ENCODE peak calls at places on chromosomes 13 and 19, in seven cellular contexts. S is HCT116, E is H1, A is SK-N-SH, P is HepG2, F is K562, K is GM12878. Y is an unnamed sample.
A peak's percentile ranks its signal among the peaks of the same experiment; 100 is the strongest.

GRCh38 chr19:2969104-2969504 is 8.3 kb upstream of the TLE6 start:
- DNase-seq in S (no peak), E (no peak), A (peak; percentile 59), P (no peak), F (peak; percentile 38), K (no peak), Y (no peak)

GRCh38 chr19:7333198-7334118 is 15.3 kb upstream of the ARHGEF18 start:
- DNase-seq in S (no peak), E (no peak), A (no peak), P (no peak), F (no peak), K (peak; percentile 92), Y (no peak)

GRCh38 chr19:1698636-1699035 is 46.2 kb upstream of the TCF3 start:
- DNase-seq in S (no peak), E (no peak), A (no peak), P (no peak), F (no peak), K (no peak), Y (no peak)

GRCh38 chr19:18424890-18425514 is 5.8 kb downstream of the SSBP4 start:
- DNase-seq in S (no peak), E (no peak), A (no peak), P (no peak), F (no peak), K (no peak), Y (no peak)

GRCh38 chr19:10836478-10837325 is 690 bp upstream of the TMED1 start:
- DNase-seq in S (peak; percentile 85), E (no peak), A (no peak), P (no peak), F (peak; percentile 96), K (no peak), Y (no peak)

GRCh38 chr19:55454787-55455243 is 6.6 kb downstream of the ISOC2 start:
- DNase-seq in S (no peak), E (peak; percentile 83), A (peak; percentile 73), P (peak; percentile 34), F (peak; percentile 77), K (no peak), Y (no peak)

GRCh38 chr19:4295972-4296771 is 6.0 kb downstream of the TMIGD2 start:
- DNase-seq in S (no peak), E (no peak), A (peak; percentile 90), P (no peak), F (no peak), K (no peak), Y (no peak)

GRCh38 chr19:45514376-45515051 is 7.2 kb downstream of the VASP start:
- DNase-seq in S (no peak), E (no peak), A (no peak), P (peak; percentile 95), F (no peak), K (no peak), Y (no peak)

GRCh38 chr13:21134475-21134874 is 41.9 kb downstream of the SKA3 start:
- DNase-seq in S (no peak), E (no peak), A (no peak), P (no peak), F (no peak), K (no peak), Y (no peak)

GRCh38 chr13:96068729-96069128 is 15.5 kb upstream of the UGGT2 start:
- DNase-seq in S (no peak), E (no peak), A (no peak), P (no peak), F (no peak), K (no peak), Y (no peak)

GRCh38 chr19:48645652-48646191 is at the start of gene CA11:
- DNase-seq in S (no peak), E (peak; percentile 74), A (no peak), P (no peak), F (no peak), K (no peak), Y (no peak)

GRCh38 chr13:110965038-110965754 is 50.3 kb upstream of the ANKRD10 start:
- DNase-seq in S (peak; percentile 99), E (no peak), A (no peak), P (peak; percentile 68), F (peak; percentile 92), K (peak; percentile 79), Y (peak; percentile 45)

GRCh38 chr19:47157455-47158321 is 27.1 kb downstream of the SAE1 start:
- DNase-seq in S (no peak), E (peak; percentile 67), A (no peak), P (no peak), F (no peak), K (no peak), Y (no peak)

GRCh38 chr13:89363144-89363543 is 1692.0 kb downstream of the SLITRK5 start:
- DNase-seq in S (no peak), E (no peak), A (peak; percentile 14), P (no peak), F (peak; percentile 0), K (no peak), Y (no peak)

GRCh38 chr13:49935171-49936084 is 712 bp downstream of the SPRYD7 start:
- DNase-seq in S (peak; percentile 66), E (no peak), A (no peak), P (peak; percentile 17), F (peak; percentile 76), K (no peak), Y (no peak)

GRCh38 chr13:34634443-34634842 is 307.6 kb upstream of the NBEA start:
- DNase-seq in S (no peak), E (no peak), A (no peak), P (no peak), F (no peak), K (no peak), Y (no peak)

GRCh38 chr19:12834976-12835757 is 788 bp upstream of the RTBDN start:
- DNase-seq in S (peak; percentile 69), E (peak; percentile 88), A (peak; percentile 85), P (no peak), F (peak; percentile 84), K (no peak), Y (no peak)

GRCh38 chr19:8163781-8164180 is 14.4 kb upstream of the FBN3 start:
- DNase-seq in S (no peak), E (no peak), A (no peak), P (no peak), F (no peak), K (no peak), Y (no peak)

GRCh38 chr19:33731886-33732285 is 64.8 kb upstream of the KCTD15 start:
- DNase-seq in S (no peak), E (no peak), A (no peak), P (no peak), F (no peak), K (no peak), Y (no peak)

GRCh38 chr13:67369895-67370660 is 139.9 kb upstream of the PCDH9 start:
- DNase-seq in S (no peak), E (no peak), A (no peak), P (no peak), F (no peak), K (no peak), Y (no peak)

GRCh38 chr13:41352935-41353801 is 42.1 kb downstream of the NAA16 start:
- DNase-seq in S (peak; percentile 62), E (no peak), A (peak; percentile 55), P (peak; percentile 35), F (peak; percentile 32), K (peak; percentile 30), Y (peak; percentile 25)

GRCh38 chr19:11551603-11552235 is 7.3 kb downstream of the ELOF1 start:
- DNase-seq in S (no peak), E (peak; percentile 83), A (peak; percentile 78), P (no peak), F (no peak), K (no peak), Y (no peak)

GRCh38 chr19:18496167-18496979 is 25.5 kb downstream of the ELL start:
- DNase-seq in S (no peak), E (no peak), A (no peak), P (peak; percentile 32), F (peak; percentile 64), K (no peak), Y (no peak)

GRCh38 chr13:113947321-113948033 is 26.4 kb downstream of the C13orf46 start:
- DNase-seq in S (peak; percentile 12), E (no peak), A (no peak), P (no peak), F (peak; percentile 43), K (no peak), Y (no peak)
- TF ChIP-seq SIN3A in S (no peak), E (no peak), A (no peak), P (no peak), F (no peak), K (no peak), Y (no peak)

DNA sequence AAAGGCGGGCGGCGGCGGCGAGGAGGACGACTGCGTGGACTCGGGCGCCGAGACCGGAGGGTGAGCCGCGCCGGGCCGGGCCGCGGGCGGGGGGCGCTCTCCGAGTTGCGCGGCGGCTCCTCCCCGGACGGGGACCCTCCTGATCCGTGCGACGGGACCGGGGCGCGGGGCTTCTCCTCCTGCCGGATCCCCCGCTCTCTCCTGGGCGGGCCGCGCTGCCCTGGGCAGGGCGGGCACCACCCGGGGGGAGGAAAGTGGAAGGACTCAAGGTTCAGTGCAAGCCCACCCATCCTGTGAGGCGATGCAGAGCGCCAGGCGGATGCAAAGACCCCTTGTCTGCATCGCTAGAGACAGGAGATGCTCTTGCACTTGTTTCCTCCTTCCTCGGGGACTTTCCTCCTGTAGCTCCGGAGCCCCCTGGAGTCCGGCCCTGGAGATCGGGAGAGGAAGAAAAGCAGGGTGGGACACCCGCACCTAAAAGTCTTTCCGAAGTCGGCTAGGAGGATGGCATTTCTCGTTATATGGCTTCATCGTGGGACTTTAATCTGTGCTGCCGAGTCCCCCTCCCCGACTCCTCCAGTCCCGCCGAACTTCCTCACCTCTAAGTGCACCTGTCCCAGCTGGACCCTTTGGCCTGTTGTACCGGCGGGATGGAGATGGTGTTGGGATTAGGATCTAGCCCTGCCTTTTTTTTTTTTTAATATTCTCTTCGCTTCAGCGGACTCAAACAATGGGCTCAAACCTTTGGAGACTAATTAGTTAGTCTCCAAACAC is 499 bp downstream of the FAM124A start:
- DNase-seq in S (no peak), E (peak; percentile 67), A (no peak), P (no peak), F (no peak), K (no peak), Y (no peak)
- TF ChIP-seq CTCF in S (no peak), E (no peak), A (peak; percentile 31), P (no peak), F (no peak), K (no peak), Y (peak; percentile 65)

GRCh38 chr13:77309254-77309653 is 17.6 kb downstream of the MYCBP2 start:
- DNase-seq in S (no peak), E (no peak), A (no peak), P (no peak), F (no peak), K (no peak), Y (no peak)

GRCh38 chr13:77312311-77312710 is 14.6 kb downstream of the MYCBP2 start:
- DNase-seq in S (no peak), E (no peak), A (no peak), P (no peak), F (no peak), K (no peak), Y (no peak)

GRCh38 chr13:77310579-77311279 is 16.2 kb downstream of the MYCBP2 start:
- DNase-seq in S (no peak), E (no peak), A (no peak), P (no peak), F (no peak), K (no peak), Y (no peak)

GRCh38 chr13:77306458-77306857 is 20.4 kb downstream of the MYCBP2 start:
- DNase-seq in S (no peak), E (no peak), A (no peak), P (no peak), F (no peak), K (no peak), Y (no peak)

GRCh38 chr13:77310161-77310560 is 16.7 kb downstream of the MYCBP2 start:
- DNase-seq in S (no peak), E (no peak), A (no peak), P (no peak), F (no peak), K (no peak), Y (no peak)
- H3K4me1 ChIP-seq in S (no peaks in the 10 kb centered on the region), E (no peaks in the 10 kb centered on the region), A (peaks cover 4% of the 10 kb centered on the region), P (peaks cover 19% of the 10 kb centered on the region), F (no peaks in the 10 kb centered on the region), K (peaks cover 19% of the 10 kb centered on the region), Y (peaks cover 7% of the 10 kb centered on the region)

GRCh38 chr19:35266904-35267817 is 1.6 kb upstream of the USF2 start:
- DNase-seq in S (no peak), E (peak; percentile 70), A (peak; percentile 68), P (no peak), F (peak; percentile 65), K (no peak), Y (no peak)
- TF ChIP-seq SIN3A in S (peak; percentile 10), E (no peak), A (no peak), P (no peak), F (no peak), K (no peak), Y (no peak)

Y was measured in Panc1.